ENCODE peak calls at places on chromosomes 11 and 22, in five cellular contexts. B is activated naive CD4-positive, alpha-beta T cell; J is osteocyte; F is caudate nucleus; S is right lobe of liver. E is an unnamed sample.

GRCh38 chr22:41598891-41599635 is 9.4 kb upstream of the PMM1 start:
- DNase-seq in B (no peak), J (no peak), F (no peak), S (no peak), E (no peak)

GRCh38 chr11:130710022-130710421 is 206.3 kb downstream of the SNX19 start:
- DNase-seq in B (no peak), J (peak; percentile 36), F (no peak), S (no peak), E (no peak)

GRCh38 chr11:133040289-133040893 is 491.9 kb downstream of the OPCML start:
- DNase-seq in B (no peak), J (no peak), F (no peak), S (no peak), E (no peak)

GRCh38 chr11:126061707-126062678 is 673 bp downstream of the CDON start:
- DNase-seq in B (no peak), J (no peak), F (no peak), S (peak; percentile 67), E (peak; percentile 46)

GRCh38 chr11:65116370-65117205 is 913 bp downstream of the ZNHIT2 start:
- DNase-seq in B (peak; percentile 36), J (no peak), F (peak; percentile 3), S (peak; percentile 69), E (peak; percentile 57)

GRCh38 chr22:19970479-19971275 is 29.1 kb upstream of the TXNRD2 start:
- DNase-seq in B (peak; percentile 76), J (no peak), F (peak; percentile 15), S (peak; percentile 91), E (peak; percentile 85)

GRCh38 chr11:44286268-44286880 is 23.6 kb downstream of the ALX4 start:
- DNase-seq in B (peak; percentile 22), J (no peak), F (peak; percentile 3), S (no peak), E (no peak)

GRCh38 chr11:65102142-65103095 is 6.4 kb downstream of the VPS51 start:
- DNase-seq in B (no peak), J (no peak), F (peak; percentile 4), S (peak; percentile 80), E (no peak)

GRCh38 chr11:975824-976223 is 50.2 kb downstream of the AP2A2 start:
- DNase-seq in B (no peak), J (no peak), F (peak; percentile 8), S (no peak), E (no peak)

GRCh38 chr22:36587289-36588154 is 58.6 kb upstream of the EIF3D start:
- DNase-seq in B (no peak), J (no peak), F (no peak), S (peak; percentile 11), E (no peak)

GRCh38 chr11:111922803-111923202 is 4.1 kb downstream of the C11orf52 start:
- DNase-seq in B (no peak), J (no peak), F (no peak), S (no peak), E (no peak)

GRCh38 chr11:105035262-105035620 is 297 bp upstream of the CASP1 start:
- DNase-seq in B (no peak), J (no peak), F (no peak), S (no peak), E (no peak)

GRCh38 chr22:19705181-19705934 is 8.9 kb upstream of the SEPTIN5 start:
- DNase-seq in B (no peak), J (no peak), F (no peak), S (no peak), E (no peak)